ENCODE peak calls at places on chromosomes 12 and 14, in four cellular contexts. One of them, this sample, is unnamed.

GRCh38 chr12:22437031-22437806 is 102.7 kb upstream of the ST8SIA1 start:
- DNase-seq in GM12878: no peak
- DNase-seq in H1: no peak
- DNase-seq in HepG2: no peak
- DNase-seq in this sample: peak; percentile 72

GRCh38 chr12:114933428-114934160 is 249.6 kb upstream of the TBX3 start:
- DNase-seq in HepG2: peak; percentile 46
- DNase-seq in H1: no peak
- DNase-seq in GM12878: no peak
- DNase-seq in this sample: no peak

GRCh38 chr14:91387135-91387849 is 30.3 kb downstream of the CCDC88C start:
- DNase-seq in HepG2: no peak
- DNase-seq in H1: no peak
- DNase-seq in GM12878: no peak
- DNase-seq in this sample: no peak

GRCh38 chr14:25050494-25051170 is 685 bp upstream of the STXBP6 start:
- DNase-seq in HepG2: no peak
- DNase-seq in H1: no peak
- DNase-seq in GM12878: no peak
- DNase-seq in this sample: no peak

GRCh38 chr12:89384050-89384749 is 31.9 kb upstream of the DUSP6 start:
- DNase-seq in HepG2: peak; percentile 66
- DNase-seq in GM12878: no peak
- DNase-seq in H1: peak; percentile 52
- DNase-seq in this sample: peak; percentile 11

GRCh38 chr12:132071837-132072384 is 72.2 kb downstream of the DDX51 start:
- DNase-seq in GM12878: no peak
- DNase-seq in HepG2: no peak
- DNase-seq in H1: no peak
- DNase-seq in this sample: no peak

GRCh38 chr12:131912526-131913274 is 16.4 kb upstream of the PUS1 start:
- DNase-seq in GM12878: no peak
- DNase-seq in HepG2: peak; percentile 24
- DNase-seq in H1: no peak
- DNase-seq in this sample: no peak

GRCh38 chr14:60353410-60353809 is 104.4 kb downstream of the PPM1A start:
- DNase-seq in H1: no peak
- DNase-seq in HepG2: no peak
- DNase-seq in GM12878: no peak
- DNase-seq in this sample: no peak

GRCh38 chr12:96117460-96117859 is 76.7 kb upstream of the ELK3 start:
- DNase-seq in HepG2: peak; percentile 95
- DNase-seq in GM12878: no peak
- DNase-seq in H1: no peak
- DNase-seq in this sample: no peak

GRCh38 chr12:110371408-110372055 is 32.0 kb downstream of the ANAPC7 start:
- DNase-seq in H1: no peak
- DNase-seq in GM12878: peak; percentile 57
- DNase-seq in HepG2: no peak
- DNase-seq in this sample: no peak

GRCh38 chr14:32382704-32383103 is 53.6 kb downstream of the AKAP6 start:
- DNase-seq in HepG2: no peak
- DNase-seq in H1: no peak
- DNase-seq in GM12878: no peak
- DNase-seq in this sample: no peak

GRCh38 chr14:90839024-90839888 is 23.0 kb upstream of the TTC7B start:
- DNase-seq in GM12878: no peak
- DNase-seq in HepG2: no peak
- DNase-seq in H1: no peak
- DNase-seq in this sample: no peak

GRCh38 chr12:93638954-93639353 is 38.2 kb upstream of the CRADD start:
- DNase-seq in H1: peak; percentile 14
- DNase-seq in HepG2: no peak
- DNase-seq in GM12878: no peak
- DNase-seq in this sample: no peak

GRCh38 chr12:92539966-92540791 is 162.6 kb upstream of the PLEKHG7 start:
- DNase-seq in GM12878: no peak
- DNase-seq in HepG2: no peak
- DNase-seq in H1: peak; percentile 50
- DNase-seq in this sample: no peak

GRCh38 chr12:65662590-65662989 is 161.7 kb upstream of the HMGA2 start:
- DNase-seq in H1: no peak
- DNase-seq in GM12878: no peak
- DNase-seq in HepG2: no peak
- DNase-seq in this sample: no peak

GRCh38 chr12:30928356-30929264 is 2.1 kb downstream of the TSPAN11 start:
- DNase-seq in HepG2: no peak
- DNase-seq in GM12878: no peak
- DNase-seq in H1: no peak
- DNase-seq in this sample: no peak

GRCh38 chr14:21267886-21268611 is 1.2 kb downstream of the HNRNPC start:
- DNase-seq in HepG2: no peak
- DNase-seq in H1: no peak
- DNase-seq in GM12878: no peak
- DNase-seq in this sample: no peak

GRCh38 chr12:44571031-44571550 is 305.0 kb downstream of the NELL2 start:
- DNase-seq in H1: no peak
- DNase-seq in GM12878: no peak
- DNase-seq in HepG2: no peak
- DNase-seq in this sample: no peak

GRCh38 chr14:59540852-59541251 is 35.8 kb downstream of the CCDC175 start:
- DNase-seq in H1: no peak
- DNase-seq in HepG2: no peak
- DNase-seq in GM12878: no peak
- DNase-seq in this sample: no peak

GRCh38 chr12:70839544-70839943 is 81.0 kb downstream of the PTPRR start:
- DNase-seq in HepG2: no peak
- DNase-seq in GM12878: no peak
- DNase-seq in H1: no peak
- DNase-seq in this sample: no peak

GRCh38 chr12:27347779-27348178 is 15.1 kb downstream of the BMAL2 start:
- DNase-seq in H1: no peak
- DNase-seq in HepG2: no peak
- DNase-seq in GM12878: no peak
- DNase-seq in this sample: no peak

GRCh38 chr14:76498976-76499375 is 123.0 kb downstream of the ESRRB start:
- DNase-seq in GM12878: no peak
- DNase-seq in H1: no peak
- DNase-seq in HepG2: no peak
- DNase-seq in this sample: no peak

GRCh38 chr12:89702503-89702902 is 6.1 kb downstream of the ATP2B1 start:
- DNase-seq in HepG2: no peak
- DNase-seq in H1: no peak
- DNase-seq in GM12878: no peak
- DNase-seq in this sample: no peak

GRCh38 chr14:33362934-33363333 is 424.3 kb downstream of the NPAS3 start:
- DNase-seq in H1: no peak
- DNase-seq in GM12878: no peak
- DNase-seq in HepG2: no peak
- DNase-seq in this sample: no peak

GRCh38 chr12:119594399-119594730 is 791 bp downstream of the TMEM233 start:
- DNase-seq in HepG2: no peak
- DNase-seq in H1: peak; percentile 66
- DNase-seq in GM12878: no peak
- DNase-seq in this sample: no peak

GRCh38 chr12:115251727-115252126 is 567.8 kb upstream of the TBX3 start:
- DNase-seq in HepG2: no peak
- DNase-seq in GM12878: no peak
- DNase-seq in H1: no peak
- DNase-seq in this sample: no peak

GRCh38 chr12:1527789-1528188 is 66.6 kb downstream of the FBXL14 start:
- DNase-seq in H1: no peak
- DNase-seq in HepG2: no peak
- DNase-seq in GM12878: no peak
- DNase-seq in this sample: no peak

GRCh38 chr14:34496007-34496678 is 34.1 kb upstream of the SPTSSA start:
- DNase-seq in GM12878: no peak
- DNase-seq in HepG2: no peak
- DNase-seq in H1: no peak
- DNase-seq in this sample: no peak

GRCh38 chr14:47674546-47675238 is 713 bp downstream of the MDGA2 start:
- DNase-seq in H1: peak; percentile 75
- DNase-seq in GM12878: no peak
- DNase-seq in HepG2: no peak
- DNase-seq in this sample: no peak

GRCh38 chr14:21997300-21997699 is 323.7 kb upstream of the OR4E1 start:
- DNase-seq in GM12878: no peak
- DNase-seq in HepG2: peak; percentile 43
- DNase-seq in H1: no peak
- DNase-seq in this sample: no peak

GRCh38 chr12:121812320-121812871 is 8.6 kb downstream of the SETD1B start:
- DNase-seq in GM12878: no peak
- DNase-seq in H1: peak; percentile 91
- DNase-seq in HepG2: no peak
- DNase-seq in this sample: no peak

GRCh38 chr14:99774526-99775307 is 18.5 kb upstream of the EML1 start:
- DNase-seq in H1: no peak
- DNase-seq in HepG2: no peak
- DNase-seq in GM12878: no peak
- DNase-seq in this sample: no peak

GRCh38 chr12:11174022-11174421 is 3.0 kb downstream of the SMIM10L1 start:
- DNase-seq in GM12878: no peak
- DNase-seq in HepG2: no peak
- DNase-seq in H1: no peak
- DNase-seq in this sample: no peak

GRCh38 chr14:91331761-91332447 is 85.7 kb downstream of the CCDC88C start:
- DNase-seq in H1: no peak
- DNase-seq in HepG2: no peak
- DNase-seq in GM12878: no peak
- DNase-seq in this sample: no peak

GRCh38 chr12:50715174-50715573 is 48.7 kb upstream of the ATF1 start:
- DNase-seq in H1: no peak
- DNase-seq in GM12878: no peak
- DNase-seq in HepG2: no peak
- DNase-seq in this sample: no peak

GRCh38 chr12:77608157-77608755 is 222.4 kb upstream of the NAV3 start:
- DNase-seq in GM12878: no peak
- DNase-seq in H1: no peak
- DNase-seq in HepG2: no peak
- DNase-seq in this sample: no peak

GRCh38 chr14:79724934-79725717 is 486.2 kb downstream of the DIO2 start:
- DNase-seq in GM12878: peak; percentile 2
- DNase-seq in HepG2: no peak
- DNase-seq in H1: no peak
- DNase-seq in this sample: no peak

GRCh38 chr12:93482721-93483120 is 15.4 kb downstream of the MRPL42 start:
- DNase-seq in H1: no peak
- DNase-seq in GM12878: no peak
- DNase-seq in HepG2: no peak
- DNase-seq in this sample: no peak

GRCh38 chr14:75979641-75980422 is 2.0 kb downstream of the TGFB3 start:
- DNase-seq in H1: no peak
- DNase-seq in HepG2: no peak
- DNase-seq in GM12878: no peak
- DNase-seq in this sample: no peak

GRCh38 chr14:74508292-74508731 is 14.7 kb downstream of the ISCA2 start:
- DNase-seq in HepG2: peak; percentile 54
- DNase-seq in GM12878: no peak
- DNase-seq in H1: no peak
- DNase-seq in this sample: no peak
- TF ChIP-seq SUZ12 in HepG2: no peak
- TF ChIP-seq SUZ12 in GM12878: no peak
- TF ChIP-seq SUZ12 in H1: no peak
- TF ChIP-seq SUZ12 in this sample: no peak

GRCh38 chr12:69332815-69333358 is 15.3 kb upstream of the LYZ start:
- DNase-seq in H1: no peak
- DNase-seq in HepG2: peak; percentile 98
- DNase-seq in GM12878: no peak
- DNase-seq in this sample: no peak

GRCh38 chr12:69331482-69331845 is 16.7 kb upstream of the LYZ start:
- DNase-seq in H1: no peak
- DNase-seq in HepG2: no peak
- DNase-seq in GM12878: no peak
- DNase-seq in this sample: no peak

GRCh38 chr12:69331846-69332684 is 16.1 kb upstream of the LYZ start:
- DNase-seq in H1: no peak
- DNase-seq in GM12878: no peak
- DNase-seq in HepG2: no peak
- DNase-seq in this sample: no peak

GRCh38 chr12:69330475-69331473 is 17.4 kb upstream of the LYZ start:
- DNase-seq in H1: peak; percentile 58
- DNase-seq in GM12878: no peak
- DNase-seq in HepG2: no peak
- DNase-seq in this sample: peak; percentile 25

GRCh38 chr12:69329669-69330428 is 18.3 kb upstream of the LYZ start:
- DNase-seq in H1: no peak
- DNase-seq in HepG2: peak; percentile 71
- DNase-seq in GM12878: no peak
- DNase-seq in this sample: no peak
- H3K4me3 ChIP-seq in H1: no peak overlapping the region
- H3K4me3 ChIP-seq in HepG2: peak overlapping the region; percentile 97
- H3K4me3 ChIP-seq in GM12878: no peak overlapping the region
- H3K4me3 ChIP-seq in this sample: no peak overlapping the region

GRCh38 chr12:102959391-102959790 is 1.9 kb downstream of the ASCL1 start:
- DNase-seq in GM12878: no peak
- DNase-seq in H1: no peak
- DNase-seq in HepG2: no peak
- DNase-seq in this sample: no peak

GRCh38 chr12:102962986-102963385 is 5.5 kb downstream of the ASCL1 start:
- DNase-seq in HepG2: no peak
- DNase-seq in H1: no peak
- DNase-seq in GM12878: no peak
- DNase-seq in this sample: no peak

GRCh38 chr12:102960766-102961487 is 3.5 kb downstream of the ASCL1 start:
- DNase-seq in HepG2: no peak
- DNase-seq in H1: no peak
- DNase-seq in GM12878: no peak
- DNase-seq in this sample: no peak

GRCh38 chr12:102962532-102962931 is 5.1 kb downstream of the ASCL1 start:
- DNase-seq in GM12878: no peak
- DNase-seq in H1: no peak
- DNase-seq in HepG2: no peak
- DNase-seq in this sample: no peak

GRCh38 chr12:102961488-102961801 is 4.0 kb downstream of the ASCL1 start:
- DNase-seq in HepG2: no peak
- DNase-seq in H1: no peak
- DNase-seq in GM12878: no peak
- DNase-seq in this sample: no peak
- TF ChIP-seq YY1 in HepG2: no peak
- TF ChIP-seq YY1 in H1: no peak
- TF ChIP-seq YY1 in GM12878: no peak
- TF ChIP-seq YY1 in this sample: no peak

GRCh38 chr14:63565448-63565847 is 22.3 kb upstream of the PPP2R5E start:
- DNase-seq in HepG2: no peak
- DNase-seq in H1: no peak
- DNase-seq in GM12878: no peak
- DNase-seq in this sample: no peak

GRCh38 chr14:63563370-63564026 is 20.3 kb upstream of the PPP2R5E start:
- DNase-seq in GM12878: no peak
- DNase-seq in HepG2: no peak
- DNase-seq in H1: no peak
- DNase-seq in this sample: no peak

GRCh38 chr14:63562414-63562813 is 19.2 kb upstream of the PPP2R5E start:
- DNase-seq in GM12878: no peak
- DNase-seq in H1: no peak
- DNase-seq in HepG2: no peak
- DNase-seq in this sample: no peak

GRCh38 chr14:63564318-63564717 is 21.1 kb upstream of the PPP2R5E start:
- DNase-seq in H1: no peak
- DNase-seq in HepG2: no peak
- DNase-seq in GM12878: no peak
- DNase-seq in this sample: no peak
- TF ChIP-seq SUZ12 in H1: no peak
- TF ChIP-seq SUZ12 in HepG2: no peak
- TF ChIP-seq SUZ12 in GM12878: no peak
- TF ChIP-seq SUZ12 in this sample: no peak